ENCODE peak calls at places on chromosomes 2 and 18, in eight cellular contexts. One of them, this sample, is unnamed.
A peak's percentile ranks its signal among the peaks of the same experiment; 100 is the strongest.

GRCh38 chr2:55922488-55922887 is 1.1 kb downstream of the EFEMP1 start:
- DNase-seq in adipocyte: no peak
- DNase-seq in NT2/D1: no peak
- DNase-seq in OCI-LY7: no peak
- DNase-seq in WERI-Rb-1: no peak
- DNase-seq in GM12878: no peak
- DNase-seq in esophagus squamous epithelium: no peak
- DNase-seq in mammary epithelial cell: peak; percentile 45
- DNase-seq in this sample: no peak

GRCh38 chr2:47076586-47077441 is 78.3 kb downstream of the STPG4 start:
- DNase-seq in adipocyte: peak; percentile 93
- DNase-seq in NT2/D1: no peak
- DNase-seq in OCI-LY7: no peak
- DNase-seq in WERI-Rb-1: no peak
- DNase-seq in GM12878: no peak
- DNase-seq in esophagus squamous epithelium: no peak
- DNase-seq in mammary epithelial cell: peak; percentile 86
- DNase-seq in this sample: peak; percentile 91

GRCh38 chr2:5696741-5697521 is 4.7 kb downstream of the SOX11 start:
- DNase-seq in adipocyte: peak; percentile 87
- DNase-seq in NT2/D1: peak; percentile 40
- DNase-seq in OCI-LY7: peak; percentile 85
- DNase-seq in WERI-Rb-1: peak; percentile 80
- DNase-seq in GM12878: no peak
- DNase-seq in esophagus squamous epithelium: no peak
- DNase-seq in mammary epithelial cell: no peak
- DNase-seq in this sample: peak; percentile 60

GRCh38 chr18:47370052-47370451 is 118.6 kb upstream of the SKOR2 start:
- DNase-seq in adipocyte: no peak
- DNase-seq in NT2/D1: no peak
- DNase-seq in OCI-LY7: no peak
- DNase-seq in WERI-Rb-1: no peak
- DNase-seq in GM12878: no peak
- DNase-seq in esophagus squamous epithelium: no peak
- DNase-seq in mammary epithelial cell: no peak
- DNase-seq in this sample: no peak

GRCh38 chr2:53768233-53768542 is 584 bp downstream of the CHAC2 start:
- DNase-seq in adipocyte: peak; percentile 64
- DNase-seq in NT2/D1: peak; percentile 48
- DNase-seq in OCI-LY7: peak; percentile 79
- DNase-seq in WERI-Rb-1: no peak
- DNase-seq in GM12878: no peak
- DNase-seq in esophagus squamous epithelium: no peak
- DNase-seq in mammary epithelial cell: no peak
- DNase-seq in this sample: peak; percentile 46

GRCh38 chr2:177782613-177783012 is 290.0 kb downstream of the PDE11A start:
- DNase-seq in adipocyte: no peak
- DNase-seq in NT2/D1: no peak
- DNase-seq in OCI-LY7: no peak
- DNase-seq in WERI-Rb-1: no peak
- DNase-seq in GM12878: no peak
- DNase-seq in esophagus squamous epithelium: no peak
- DNase-seq in mammary epithelial cell: no peak
- DNase-seq in this sample: no peak

GRCh38 chr2:39805936-39806608 is 27.0 kb upstream of the THUMPD2 start:
- DNase-seq in adipocyte: no peak
- DNase-seq in NT2/D1: no peak
- DNase-seq in OCI-LY7: no peak
- DNase-seq in WERI-Rb-1: no peak
- DNase-seq in GM12878: no peak
- DNase-seq in esophagus squamous epithelium: no peak
- DNase-seq in mammary epithelial cell: peak; percentile 51
- DNase-seq in this sample: peak; percentile 8

GRCh38 chr18:28863396-28863795 is 686.5 kb upstream of the CDH2 start:
- DNase-seq in adipocyte: no peak
- DNase-seq in NT2/D1: no peak
- DNase-seq in OCI-LY7: no peak
- DNase-seq in WERI-Rb-1: no peak
- DNase-seq in GM12878: no peak
- DNase-seq in esophagus squamous epithelium: no peak
- DNase-seq in mammary epithelial cell: no peak
- DNase-seq in this sample: no peak

GRCh38 chr18:28514699-28515098 is 337.8 kb upstream of the CDH2 start:
- DNase-seq in adipocyte: no peak
- DNase-seq in NT2/D1: no peak
- DNase-seq in OCI-LY7: no peak
- DNase-seq in WERI-Rb-1: no peak
- DNase-seq in GM12878: no peak
- DNase-seq in esophagus squamous epithelium: no peak
- DNase-seq in mammary epithelial cell: no peak
- DNase-seq in this sample: no peak

GRCh38 chr2:11746807-11747459 is 501 bp downstream of the LPIN1 start:
- DNase-seq in adipocyte: peak; percentile 59
- DNase-seq in NT2/D1: no peak
- DNase-seq in OCI-LY7: peak; percentile 50
- DNase-seq in WERI-Rb-1: peak; percentile 52
- DNase-seq in GM12878: no peak
- DNase-seq in esophagus squamous epithelium: no peak
- DNase-seq in mammary epithelial cell: peak; percentile 49
- DNase-seq in this sample: peak; percentile 59

GRCh38 chr18:42183746-42184145 is 228.7 kb downstream of the PIK3C3 start:
- DNase-seq in adipocyte: peak; percentile 73
- DNase-seq in NT2/D1: no peak
- DNase-seq in OCI-LY7: no peak
- DNase-seq in WERI-Rb-1: peak; percentile 19
- DNase-seq in GM12878: no peak
- DNase-seq in esophagus squamous epithelium: no peak
- DNase-seq in mammary epithelial cell: peak; percentile 86
- DNase-seq in this sample: peak; percentile 48

GRCh38 chr2:160993543-160994090 is 166.6 kb upstream of the TANK start:
- DNase-seq in adipocyte: no peak
- DNase-seq in NT2/D1: no peak
- DNase-seq in OCI-LY7: no peak
- DNase-seq in WERI-Rb-1: no peak
- DNase-seq in GM12878: no peak
- DNase-seq in esophagus squamous epithelium: no peak
- DNase-seq in mammary epithelial cell: no peak
- DNase-seq in this sample: no peak

GRCh38 chr2:160996584-160996983 is 163.6 kb upstream of the TANK start:
- DNase-seq in adipocyte: no peak
- DNase-seq in NT2/D1: no peak
- DNase-seq in OCI-LY7: no peak
- DNase-seq in WERI-Rb-1: no peak
- DNase-seq in GM12878: no peak
- DNase-seq in esophagus squamous epithelium: no peak
- DNase-seq in mammary epithelial cell: no peak
- DNase-seq in this sample: no peak

GRCh38 chr2:160989778-160990177 is 170.4 kb upstream of the TANK start:
- DNase-seq in adipocyte: peak; percentile 29
- DNase-seq in NT2/D1: no peak
- DNase-seq in OCI-LY7: no peak
- DNase-seq in WERI-Rb-1: no peak
- DNase-seq in GM12878: no peak
- DNase-seq in esophagus squamous epithelium: no peak
- DNase-seq in mammary epithelial cell: no peak
- DNase-seq in this sample: no peak

DNA sequence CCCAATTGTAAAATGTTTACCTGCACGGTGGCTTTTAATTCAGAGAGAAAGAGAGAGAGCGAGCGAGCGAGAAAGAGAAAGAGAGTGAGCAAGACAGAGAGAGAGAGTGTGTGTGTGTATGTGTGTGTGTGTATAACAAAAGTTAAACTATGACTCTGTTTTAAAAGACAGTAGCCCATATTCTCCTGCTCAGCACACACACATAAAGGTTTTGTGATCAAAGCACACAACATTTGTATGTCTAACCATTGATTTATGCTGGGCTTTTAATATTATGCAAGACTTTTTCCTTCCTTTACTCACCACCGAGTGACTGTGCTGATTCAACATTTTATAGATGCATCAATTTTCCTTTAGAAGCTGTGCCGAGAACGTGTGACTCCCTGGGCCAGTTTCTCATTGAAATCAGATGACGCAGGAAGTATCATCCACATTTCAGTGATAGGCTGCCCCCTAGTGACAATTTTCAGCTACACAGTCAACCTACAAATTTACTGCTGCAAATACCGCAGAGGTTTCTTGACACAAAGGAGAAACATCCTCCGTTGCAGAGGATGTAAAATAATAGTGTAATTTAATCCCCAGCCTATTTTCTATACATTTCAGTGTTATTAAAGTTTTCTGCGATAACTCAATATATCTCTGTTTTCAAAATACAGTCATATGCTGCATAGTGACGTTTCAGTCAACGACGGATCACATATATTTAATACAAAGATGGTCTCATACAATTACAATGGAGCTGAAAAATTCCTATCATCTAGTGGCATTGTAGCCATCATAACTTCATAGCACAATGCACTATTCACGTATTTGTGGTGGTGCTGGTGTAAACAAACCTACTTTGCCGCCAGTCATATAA is 165.9 kb upstream of the TANK start:
- DNase-seq in adipocyte: peak; percentile 97
- DNase-seq in NT2/D1: peak; percentile 82
- DNase-seq in OCI-LY7: peak; percentile 64
- DNase-seq in WERI-Rb-1: peak; percentile 67
- DNase-seq in GM12878: peak; percentile 28
- DNase-seq in esophagus squamous epithelium: no peak
- DNase-seq in mammary epithelial cell: peak; percentile 89
- DNase-seq in this sample: peak; percentile 57
- H3K4me3 ChIP-seq in adipocyte: no peak overlapping the region
- H3K4me3 ChIP-seq in NT2/D1: no peak overlapping the region
- H3K4me3 ChIP-seq in OCI-LY7: no peak overlapping the region
- H3K4me3 ChIP-seq in WERI-Rb-1: no peak overlapping the region
- H3K4me3 ChIP-seq in GM12878: no peak overlapping the region
- H3K4me3 ChIP-seq in esophagus squamous epithelium: no peak overlapping the region
- H3K4me3 ChIP-seq in mammary epithelial cell: no peak overlapping the region
- H3K4me3 ChIP-seq in this sample: no peak overlapping the region

DNA sequence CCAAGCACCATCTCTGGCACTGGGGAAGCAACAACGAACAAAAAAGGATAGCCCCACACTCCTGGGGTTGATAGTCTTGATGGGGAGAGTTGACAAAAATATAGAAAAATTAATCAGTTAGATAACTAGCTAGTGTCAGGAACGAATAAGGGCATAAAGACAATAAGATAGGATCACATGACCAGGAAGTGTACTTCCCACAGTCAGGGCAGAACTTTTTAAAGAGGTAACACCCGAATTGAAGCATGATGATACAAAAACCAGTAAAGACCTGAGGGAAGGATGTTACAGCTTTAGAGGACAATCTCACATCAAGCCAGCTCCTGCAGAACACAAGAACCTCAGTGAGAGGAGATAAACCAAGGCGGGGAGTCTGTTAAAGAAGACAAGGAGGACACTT is 295.4 kb upstream of the CRIM1 start:
- DNase-seq in adipocyte: no peak
- DNase-seq in NT2/D1: no peak
- DNase-seq in OCI-LY7: peak; percentile 28
- DNase-seq in WERI-Rb-1: no peak
- DNase-seq in GM12878: no peak
- DNase-seq in esophagus squamous epithelium: no peak
- DNase-seq in mammary epithelial cell: no peak
- DNase-seq in this sample: no peak
- H3K9me3 ChIP-seq in adipocyte: no peaks in the 10 kb centered on the region
- H3K9me3 ChIP-seq in NT2/D1: no peaks in the 10 kb centered on the region
- H3K9me3 ChIP-seq in OCI-LY7: no peaks in the 10 kb centered on the region
- H3K9me3 ChIP-seq in WERI-Rb-1: peaks cover 5% of the 10 kb centered on the region
- H3K9me3 ChIP-seq in GM12878: no peaks in the 10 kb centered on the region
- H3K9me3 ChIP-seq in esophagus squamous epithelium: no peaks in the 10 kb centered on the region
- H3K9me3 ChIP-seq in mammary epithelial cell: no peaks in the 10 kb centered on the region
- H3K9me3 ChIP-seq in this sample: no peaks in the 10 kb centered on the region

GRCh38 chr18:50275503-50276036 is 5.8 kb downstream of the MBD1 start:
- DNase-seq in adipocyte: no peak
- DNase-seq in NT2/D1: no peak
- DNase-seq in OCI-LY7: no peak
- DNase-seq in WERI-Rb-1: no peak
- DNase-seq in GM12878: no peak
- DNase-seq in esophagus squamous epithelium: no peak
- DNase-seq in mammary epithelial cell: no peak
- DNase-seq in this sample: no peak

GRCh38 chr18:50274941-50275340 is 6.4 kb downstream of the MBD1 start:
- DNase-seq in adipocyte: no peak
- DNase-seq in NT2/D1: no peak
- DNase-seq in OCI-LY7: no peak
- DNase-seq in WERI-Rb-1: no peak
- DNase-seq in GM12878: no peak
- DNase-seq in esophagus squamous epithelium: no peak
- DNase-seq in mammary epithelial cell: no peak
- DNase-seq in this sample: no peak

GRCh38 chr18:50274044-50274442 is 7.3 kb downstream of the MBD1 start:
- DNase-seq in adipocyte: no peak
- DNase-seq in NT2/D1: no peak
- DNase-seq in OCI-LY7: no peak
- DNase-seq in WERI-Rb-1: no peak
- DNase-seq in GM12878: no peak
- DNase-seq in esophagus squamous epithelium: no peak
- DNase-seq in mammary epithelial cell: no peak
- DNase-seq in this sample: no peak

GRCh38 chr18:50273203-50274043 is 7.1 kb upstream of the CFAP53 start:
- DNase-seq in adipocyte: no peak
- DNase-seq in NT2/D1: no peak
- DNase-seq in OCI-LY7: no peak
- DNase-seq in WERI-Rb-1: no peak
- DNase-seq in GM12878: no peak
- DNase-seq in esophagus squamous epithelium: no peak
- DNase-seq in mammary epithelial cell: no peak
- DNase-seq in this sample: no peak

DNA sequence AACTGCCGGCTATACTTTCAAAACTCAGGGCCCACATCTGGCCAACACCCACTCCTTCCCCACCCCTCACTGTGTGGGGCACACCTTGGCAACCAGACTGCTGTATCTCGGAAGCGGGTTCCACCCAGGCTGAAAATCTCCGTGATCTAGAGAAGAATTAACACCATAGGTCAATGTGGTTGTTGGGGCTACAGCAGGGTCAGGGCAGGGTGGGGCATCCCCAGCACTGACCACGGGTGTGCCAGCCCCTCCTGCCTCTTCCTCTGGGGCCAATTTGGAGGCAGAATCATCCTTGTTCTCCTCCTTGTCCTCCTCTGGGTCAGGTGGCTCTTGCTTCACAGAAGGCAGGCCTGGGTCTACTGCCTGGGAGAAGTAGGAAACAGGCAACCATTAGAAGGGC is 6.3 kb upstream of the CFAP53 start:
- DNase-seq in adipocyte: no peak
- DNase-seq in NT2/D1: no peak
- DNase-seq in OCI-LY7: no peak
- DNase-seq in WERI-Rb-1: no peak
- DNase-seq in GM12878: no peak
- DNase-seq in esophagus squamous epithelium: no peak
- DNase-seq in mammary epithelial cell: no peak
- DNase-seq in this sample: no peak
- H3K36me3 ChIP-seq in adipocyte: peaks cover 86% of the 10 kb centered on the region
- H3K36me3 ChIP-seq in NT2/D1: peaks cover 81% of the 10 kb centered on the region
- H3K36me3 ChIP-seq in OCI-LY7: peaks cover 77% of the 10 kb centered on the region
- H3K36me3 ChIP-seq in WERI-Rb-1: peaks cover 96% of the 10 kb centered on the region
- H3K36me3 ChIP-seq in GM12878: peaks cover 61% of the 10 kb centered on the region
- H3K36me3 ChIP-seq in esophagus squamous epithelium: peaks cover 62% of the 10 kb centered on the region
- H3K36me3 ChIP-seq in mammary epithelial cell: peaks cover 57% of the 10 kb centered on the region
- H3K36me3 ChIP-seq in this sample: peaks cover 43% of the 10 kb centered on the region

DNA sequence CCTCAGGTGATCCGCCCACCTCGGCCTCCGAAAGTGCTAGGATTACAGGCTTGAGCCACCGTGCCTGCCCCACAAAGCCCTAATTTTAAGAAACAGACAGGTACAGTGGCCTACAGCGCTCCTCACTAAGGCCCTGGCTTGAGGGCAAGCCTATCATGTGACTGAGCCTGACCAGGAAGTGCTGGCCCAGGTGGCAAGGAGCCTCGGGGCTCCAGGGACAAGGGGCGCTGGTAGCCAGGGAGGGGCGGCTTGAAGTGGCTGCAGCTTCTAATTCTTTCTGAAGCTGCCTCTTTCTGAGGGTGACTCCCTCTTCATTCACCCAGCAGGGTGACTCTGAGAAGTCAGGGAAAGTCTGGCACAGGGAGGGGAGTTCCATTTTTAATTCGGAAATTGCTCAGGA is 115.8 kb downstream of the FAM210A start:
- DNase-seq in adipocyte: no peak
- DNase-seq in NT2/D1: no peak
- DNase-seq in OCI-LY7: peak; percentile 50
- DNase-seq in WERI-Rb-1: no peak
- DNase-seq in GM12878: no peak
- DNase-seq in esophagus squamous epithelium: no peak
- DNase-seq in mammary epithelial cell: no peak
- DNase-seq in this sample: no peak
- H3K4me3 ChIP-seq in adipocyte: peak overlapping the region; percentile 73
- H3K4me3 ChIP-seq in NT2/D1: no peak overlapping the region
- H3K4me3 ChIP-seq in OCI-LY7: peak overlapping the region; percentile 85
- H3K4me3 ChIP-seq in WERI-Rb-1: no peak overlapping the region
- H3K4me3 ChIP-seq in GM12878: peak overlapping the region; percentile 73
- H3K4me3 ChIP-seq in esophagus squamous epithelium: peak overlapping the region; percentile 41
- H3K4me3 ChIP-seq in mammary epithelial cell: no peak overlapping the region
- H3K4me3 ChIP-seq in this sample: no peak overlapping the region

This sample was measured in MG63.